ENCODE peak calls at places on chromosomes 2 and 18, in six cellular contexts. F is T-helper 1 cell, B is tibial artery, D is OCI-LY7, G is lung, A is DMS53. W is an unnamed sample.

GRCh38 chr2:132416080-132416911 is at the start of gene GPR39:
- DNase-seq in F (no peak), B (peak; percentile 71), D (no peak), G (peak; percentile 94), A (peak; percentile 92), W (peak; percentile 28)

GRCh38 chr2:66686768-66687167 is 251.8 kb downstream of the MEIS1 start:
- DNase-seq in F (no peak), B (no peak), D (no peak), G (no peak), A (no peak), W (no peak)

GRCh38 chr18:47528343-47528742 is 276.9 kb upstream of the SKOR2 start:
- DNase-seq in F (no peak), B (no peak), D (no peak), G (no peak), A (no peak), W (no peak)

GRCh38 chr2:158716921-158717320 is 78.2 kb upstream of the DAPL1 start:
- DNase-seq in F (no peak), B (no peak), D (no peak), G (no peak), A (no peak), W (no peak)

GRCh38 chr2:128622371-128622770 is 303.7 kb upstream of the HS6ST1 start:
- DNase-seq in F (no peak), B (no peak), D (no peak), G (peak; percentile 42), A (no peak), W (no peak)

GRCh38 chr18:74233933-74234325 is 57.8 kb downstream of the CYB5A start:
- DNase-seq in F (no peak), B (no peak), D (no peak), G (no peak), A (no peak), W (peak; percentile 3)

GRCh38 chr18:33051397-33051796 is 278.6 kb upstream of the KLHL14 start:
- DNase-seq in F (no peak), B (no peak), D (no peak), G (no peak), A (peak; percentile 76), W (no peak)

GRCh38 chr2:47203996-47204395 is 48.9 kb upstream of the STPG4 start:
- DNase-seq in F (no peak), B (no peak), D (no peak), G (no peak), A (no peak), W (no peak)

GRCh38 chr2:205660521-205661124 is 21.7 kb upstream of the NRP2 start:
- DNase-seq in F (no peak), B (no peak), D (no peak), G (no peak), A (peak; percentile 60), W (peak; percentile 53)

GRCh38 chr2:132741754-132742153 is 71.7 kb upstream of the LYPD1 start:
- DNase-seq in F (no peak), B (no peak), D (no peak), G (no peak), A (no peak), W (no peak)

GRCh38 chr18:23114171-23114881 is 21.0 kb upstream of the CABLES1 start:
- DNase-seq in F (no peak), B (peak; percentile 71), D (no peak), G (peak; percentile 40), A (no peak), W (no peak)

GRCh38 chr2:26764906-26765305 is 822 bp downstream of the SLC35F6 start:
- DNase-seq in F (no peak), B (no peak), D (no peak), G (no peak), A (peak; percentile 33), W (no peak)

GRCh38 chr18:79365701-79366100 is 30.0 kb upstream of the NFATC1 start:
- DNase-seq in F (no peak), B (no peak), D (no peak), G (no peak), A (no peak), W (no peak)